ENCODE peak calls at places on chromosomes 12 and 14, in seven cellular contexts. F is transverse colon, P is heart right ventricle, C is left ventricle myocardium inferior, X is Karpas-422, Y is neural progenitor cell, Q is AG04450. A is an unnamed sample.

GRCh38 chr14:44701563-44702263 is 194.6 kb upstream of the FSCB start:
- DNase-seq in F (no peak), Q (no peak), C (no peak), X (no peak), Y (peak; percentile 3), P (no peak), A (no peak)

GRCh38 chr12:94353130-94353529 is 106.5 kb downstream of the CEP83 start:
- DNase-seq in Y (no peak), X (no peak), P (no peak), Q (no peak), C (no peak), F (no peak), A (no peak)

GRCh38 chr14:37668646-37669045 is 73.2 kb downstream of the TTC6 start:
- DNase-seq in Q (peak; percentile 10), Y (no peak), F (no peak), P (no peak), C (no peak), X (no peak), A (no peak)

GRCh38 chr14:21107360-21107781 is 6.5 kb downstream of the TMEM253 start:
- DNase-seq in X (no peak), F (no peak), Y (no peak), P (no peak), C (no peak), Q (no peak), A (no peak)

GRCh38 chr14:70640938-70641547 is 673 bp upstream of the TTC9 start:
- DNase-seq in P (no peak), Y (no peak), Q (peak; percentile 18), X (peak; percentile 61), F (peak; percentile 61), C (no peak), A (peak; percentile 49)

GRCh38 chr12:93847517-93848452 is 170.6 kb downstream of the CRADD start:
- DNase-seq in F (no peak), Q (no peak), P (no peak), Y (no peak), C (no peak), X (peak; percentile 80), A (no peak)

GRCh38 chr14:62800577-62800976 is 244.7 kb downstream of the KCNH5 start:
- DNase-seq in P (no peak), F (no peak), Y (no peak), Q (no peak), C (no peak), X (no peak), A (no peak)

GRCh38 chr12:64694130-64695078 is 64.8 kb downstream of the GNS start:
- DNase-seq in C (no peak), X (no peak), Y (no peak), Q (no peak), F (no peak), P (no peak), A (no peak)

GRCh38 chr14:103880334-103880985 is 33.1 kb upstream of the PPP1R13B start:
- DNase-seq in X (no peak), Y (peak; percentile 24), P (peak; percentile 86), Q (no peak), F (peak; percentile 72), C (peak; percentile 83), A (no peak)

GRCh38 chr12:71636704-71637115 is 26.9 kb downstream of the ZFC3H1 start:
- DNase-seq in Y (peak; percentile 91), Q (peak; percentile 27), X (peak; percentile 88), C (no peak), F (no peak), P (no peak), A (no peak)

GRCh38 chr12:82880442-82880901 is 193.8 kb downstream of the TMTC2 start:
- DNase-seq in P (no peak), Y (peak; percentile 26), F (no peak), X (no peak), C (no peak), Q (no peak), A (no peak)

GRCh38 chr12:89081709-89082108 is 270.6 kb downstream of the DUSP6 start:
- DNase-seq in F (no peak), C (no peak), Y (no peak), X (no peak), P (no peak), Q (no peak), A (no peak)

GRCh38 chr12:100141666-100141997 is 1.0 kb downstream of the BLTP3B start:
- DNase-seq in Q (peak; percentile 61), C (no peak), X (no peak), F (no peak), Y (no peak), P (no peak), A (no peak)

GRCh38 chr12:54126696-54127537 is 61.9 kb downstream of the SMUG1 start:
- DNase-seq in Q (no peak), X (no peak), C (peak; percentile 66), Y (peak; percentile 66), F (peak; percentile 55), P (peak; percentile 69), A (no peak)

GRCh38 chr14:37047996-37048395 is 124.4 kb downstream of the SLC25A21 start:
- DNase-seq in F (no peak), X (no peak), P (no peak), Y (no peak), C (no peak), Q (no peak), A (no peak)

GRCh38 chr12:28869197-28869596 is 279.9 kb upstream of the FAR2 start:
- DNase-seq in Y (no peak), Q (peak; percentile 39), F (no peak), X (no peak), P (no peak), C (no peak), A (no peak)

GRCh38 chr14:84029720-84030119 is 1500.2 kb upstream of the FLRT2 start:
- DNase-seq in C (no peak), Y (no peak), P (no peak), Q (no peak), X (no peak), F (no peak), A (no peak)

GRCh38 chr12:94649349-94650142 is 811 bp downstream of the TMCC3 start:
- DNase-seq in X (no peak), Y (peak; percentile 68), F (peak; percentile 66), Q (no peak), C (peak; percentile 43), P (peak; percentile 63), A (peak; percentile 15)

GRCh38 chr12:48961801-48962200 is 4.5 kb upstream of the ARF3 start:
- DNase-seq in Y (no peak), C (no peak), F (no peak), X (no peak), P (no peak), Q (no peak), A (no peak)

GRCh38 chr12:82596484-82596883 is 90.2 kb upstream of the TMTC2 start:
- DNase-seq in F (no peak), P (no peak), X (no peak), Q (no peak), C (no peak), Y (no peak), A (no peak)

DNA sequence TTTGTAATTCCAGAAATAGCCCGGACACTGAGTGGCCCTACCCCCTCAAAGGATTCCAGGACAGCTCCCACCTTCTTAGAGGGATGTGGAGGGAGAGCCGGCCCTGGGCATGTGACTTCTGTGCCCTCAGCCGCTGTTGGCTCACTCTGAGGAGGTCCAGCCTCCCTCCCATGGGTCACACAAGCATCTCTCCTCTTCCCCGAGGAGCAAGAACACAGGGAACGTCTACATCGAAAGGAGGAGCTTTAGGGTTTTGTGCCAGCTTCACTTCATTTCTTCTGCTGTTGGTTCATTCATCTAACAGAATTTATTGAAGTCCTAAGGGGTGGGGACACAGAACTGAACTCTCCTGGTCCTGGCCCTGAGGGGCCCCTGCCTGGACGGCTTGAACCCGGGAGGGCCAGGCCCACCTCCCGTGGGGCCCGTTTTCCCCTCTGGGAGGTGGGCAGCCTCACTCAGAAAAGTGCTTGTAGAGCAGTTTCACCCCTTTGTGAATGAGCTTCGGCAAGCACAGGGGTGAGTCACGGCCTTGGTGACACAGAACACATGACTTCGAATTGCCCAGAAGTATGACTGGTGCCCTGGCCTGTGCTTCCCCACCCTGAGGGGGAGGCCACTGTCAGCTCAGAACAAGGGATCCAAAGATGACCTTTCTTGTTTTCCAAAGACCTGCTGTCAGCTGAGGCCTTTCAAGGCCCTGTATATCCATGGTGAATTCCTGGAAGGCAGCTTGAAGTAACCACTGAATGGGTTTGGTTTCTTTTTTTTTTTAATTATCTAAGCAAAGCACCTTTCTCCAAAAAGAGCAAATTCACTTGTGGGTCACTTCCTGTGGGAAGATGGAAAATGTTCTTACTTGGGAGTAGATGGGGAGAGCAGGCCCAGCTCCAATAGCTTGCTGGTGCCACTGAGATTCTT is 39.2 kb downstream of the NFKBIA start:
- DNase-seq in C (peak; percentile 38), F (peak; percentile 68), P (no peak), Q (no peak), X (no peak), Y (no peak), A (no peak)
- H3K27ac ChIP-seq in C (peak overlapping the region; percentile 59), F (peak overlapping the region; percentile 57), P (peak overlapping the region; percentile 30), Q (peak overlapping the region; percentile 80), X (no peak overlapping the region), Y (no peak overlapping the region), A (no peak overlapping the region)

DNA sequence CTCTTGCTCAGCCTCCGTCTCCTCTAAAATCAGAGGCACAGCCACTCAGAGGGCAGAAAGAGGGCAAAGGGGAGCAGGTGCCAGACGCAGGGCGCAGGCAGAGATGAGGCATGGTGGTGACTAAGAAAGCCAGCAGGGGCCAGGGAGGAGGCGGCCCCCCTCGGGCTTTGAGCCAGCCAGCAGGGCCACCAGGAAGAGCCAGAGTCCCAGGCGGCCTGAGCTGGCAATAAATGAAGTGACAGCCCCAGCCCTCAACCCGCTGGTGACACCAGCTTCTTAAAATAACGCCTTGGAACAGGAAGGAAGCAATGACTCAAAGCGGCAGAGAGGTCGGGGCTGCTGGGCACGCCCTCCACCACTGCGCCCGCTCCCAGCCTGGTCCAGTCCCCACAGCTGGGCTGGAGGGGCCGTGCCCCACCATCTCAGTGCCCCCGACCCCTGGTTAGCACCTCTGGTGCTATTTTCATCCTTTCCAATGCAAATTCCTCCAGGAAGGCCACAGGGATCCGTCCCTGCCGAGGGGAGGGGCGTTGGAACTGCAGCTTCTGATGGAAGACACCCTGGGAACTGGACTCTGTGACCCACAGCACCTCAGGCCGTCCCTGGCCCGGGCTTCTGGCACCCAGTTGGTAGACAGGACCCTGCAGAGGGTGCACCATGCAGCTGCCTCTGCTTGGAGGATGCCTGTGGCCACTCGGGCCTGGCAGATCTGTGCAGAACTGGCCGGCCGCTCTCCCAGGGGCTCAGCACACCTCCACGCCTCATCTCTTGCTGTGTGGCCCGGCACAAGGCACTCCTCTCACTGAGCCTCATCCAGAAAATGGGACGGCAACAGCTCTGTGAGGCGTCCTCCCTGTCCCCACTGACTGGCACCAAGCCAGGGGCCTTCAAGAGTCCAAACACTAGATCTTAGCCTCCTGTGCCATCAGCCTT is 113.7 kb downstream of the NCOR2 start:
- DNase-seq in Y (no peak), C (peak; percentile 86), Q (no peak), P (peak; percentile 90), F (peak; percentile 80), X (peak; percentile 69), A (peak; percentile 71)
- H3K27ac ChIP-seq in Y (no peak overlapping the region), C (peak overlapping the region; percentile 93), Q (no peak overlapping the region), P (peak overlapping the region; percentile 83), F (peak overlapping the region; percentile 94), X (peak overlapping the region; percentile 65), A (peak overlapping the region; percentile 66)

DNA sequence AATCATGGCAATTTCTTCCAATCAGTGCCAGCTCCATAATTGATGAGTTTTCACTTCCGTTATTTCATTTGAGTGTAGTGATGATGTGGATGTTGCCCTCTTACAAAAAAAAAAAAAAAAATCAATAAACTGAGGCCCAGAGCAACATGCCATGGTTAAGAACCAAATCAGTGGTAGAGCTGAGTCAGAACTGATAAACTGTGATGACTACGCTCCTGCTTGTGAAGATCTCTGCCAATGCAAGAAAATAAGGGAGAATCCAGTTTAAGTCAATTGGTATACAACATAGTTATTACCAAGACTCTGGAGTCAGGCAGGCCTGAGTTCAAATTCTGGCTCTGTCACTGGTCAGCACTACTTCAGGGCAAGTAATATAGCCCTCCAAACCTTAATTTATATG is 102.6 kb downstream of the GPR135 start:
- DNase-seq in P (no peak), Q (no peak), Y (no peak), C (no peak), X (no peak), F (no peak), A (no peak)
- H3K27ac ChIP-seq in P (peak overlapping the region; percentile 15), Q (no peak overlapping the region), Y (no peak overlapping the region), C (peak overlapping the region; percentile 90), X (peak overlapping the region; percentile 97), F (no peak overlapping the region), A (no peak overlapping the region)

GRCh38 chr12:52371716-52372115 is 4.4 kb upstream of the KRT85 start:
- DNase-seq in P (no peak), Y (no peak), F (no peak), X (no peak), Q (no peak), C (no peak), A (no peak)
- H3K27ac ChIP-seq in P (no peak overlapping the region), Y (no peak overlapping the region), F (peak overlapping the region; percentile 55), X (no peak overlapping the region), Q (no peak overlapping the region), C (peak overlapping the region; percentile 44), A (no peak overlapping the region)

A was measured in effector memory CD4-positive, alpha-beta T cell.